ENCODE peak calls at places on chromosomes 4 and X, in eight cellular contexts. X, F, B, W, D, G, N and T are unnamed samples.
A peak's percentile ranks its signal among the peaks of the same experiment; 100 is the strongest.

GRCh38 chr4:20253799-20254409 is 2.2 kb downstream of the SLIT2 start:
- DNase-seq in G (no peak), F (no peak), W (no peak), D (peak; percentile 33), N (no peak), X (no peak), B (peak; percentile 81), T (no peak)

GRCh38 chr4:145840162-145840768 is 98.4 kb downstream of the ZNF827 start:
- DNase-seq in W (peak; percentile 28), B (no peak), D (peak; percentile 65), N (no peak), X (peak; percentile 71), G (peak; percentile 25), F (peak; percentile 35), T (peak; percentile 26)

GRCh38 chr4:123524958-123525628 is 128.5 kb downstream of the SPRY1 start:
- DNase-seq in N (no peak), B (no peak), F (no peak), X (no peak), W (no peak), G (no peak), D (peak; percentile 47), T (no peak)

GRCh38 chrX:84064814-84065213 is 123.2 kb downstream of the RPS6KA6 start:
- DNase-seq in G (no peak), B (no peak), F (no peak), X (no peak), N (no peak), W (no peak), D (no peak), T (no peak)

GRCh38 chr4:118751634-118752293 is 66.6 kb downstream of the METTL14 start:
- DNase-seq in X (no peak), D (peak; percentile 88), B (no peak), G (no peak), W (peak; percentile 75), F (no peak), N (no peak), T (no peak)

GRCh38 chrX:17546356-17546755 is 171.4 kb downstream of the NHS start:
- DNase-seq in X (no peak), G (peak; percentile 18), D (no peak), N (no peak), W (no peak), B (no peak), F (no peak), T (no peak)

GRCh38 chr4:26152051-26152450 is 168.8 kb upstream of the RBPJ start:
- DNase-seq in N (no peak), B (no peak), F (no peak), G (no peak), D (no peak), W (no peak), X (no peak), T (no peak)

GRCh38 chr4:107138433-107138832 is 102.3 kb upstream of the DKK2 start:
- DNase-seq in W (no peak), B (no peak), D (no peak), F (no peak), X (no peak), G (no peak), N (no peak), T (no peak)

GRCh38 chrX:45664727-45665290 is 464.1 kb upstream of the DIPK2B start:
- DNase-seq in W (no peak), N (no peak), B (no peak), X (no peak), G (no peak), F (no peak), D (no peak), T (no peak)

GRCh38 chrX:71103110-71103983 is 3.2 kb downstream of the CXorf65 start:
- DNase-seq in B (peak; percentile 50), N (peak; percentile 43), G (no peak), X (no peak), F (no peak), W (no peak), D (no peak), T (no peak)

GRCh38 chr4:3766207-3766790 is at the start of gene ADRA2C:
- DNase-seq in X (no peak), D (peak; percentile 6), N (no peak), B (no peak), W (no peak), G (no peak), F (no peak), T (no peak)

GRCh38 chr4:149972407-149972806 is 105.8 kb upstream of the DCLK2 start:
- DNase-seq in N (no peak), W (no peak), F (no peak), X (no peak), B (no peak), D (no peak), G (no peak), T (no peak)

GRCh38 chr4:147360301-147360700 is 120.6 kb upstream of the EDNRA start:
- DNase-seq in B (no peak), F (no peak), X (no peak), D (peak; percentile 96), G (no peak), N (no peak), W (peak; percentile 85), T (no peak)

GRCh38 chrX:30627818-30628652 is 25.2 kb upstream of the GK start:
- DNase-seq in D (no peak), B (no peak), W (no peak), F (no peak), X (peak; percentile 31), G (no peak), N (no peak), T (no peak)

GRCh38 chr4:3201718-3202702 is 46.9 kb upstream of the MSANTD1 start:
- DNase-seq in W (peak; percentile 9), X (no peak), G (no peak), N (no peak), F (no peak), D (peak; percentile 56), B (peak; percentile 21), T (no peak)

GRCh38 chr4:59537231-59537886 is 1662.8 kb upstream of the ADGRL3 start:
- DNase-seq in D (peak; percentile 7), F (no peak), G (no peak), W (no peak), B (no peak), X (no peak), N (no peak), T (no peak)

GRCh38 chrX:139538907-139539593 is 8.5 kb downstream of the F9 start:
- DNase-seq in F (no peak), D (no peak), X (no peak), G (no peak), B (no peak), N (no peak), W (no peak), T (no peak)

GRCh38 chr4:2768921-2769336 is 12.8 kb upstream of the TNIP2 start:
- DNase-seq in F (no peak), G (no peak), X (no peak), D (peak; percentile 30), N (no peak), W (no peak), B (peak; percentile 70), T (no peak)

GRCh38 chrX:152893631-152894610 is 3.9 kb upstream of the ZNF185 start:
- DNase-seq in F (no peak), G (no peak), D (no peak), W (no peak), N (no peak), B (peak; percentile 61), X (no peak), T (no peak)

GRCh38 chrX:80331285-80331684 is 89.0 kb upstream of the TENT5D start:
- DNase-seq in D (no peak), W (no peak), X (no peak), N (no peak), B (no peak), G (no peak), F (no peak), T (no peak)

GRCh38 chr4:87840149-87840548 is 7.4 kb downstream of the MEPE start:
- DNase-seq in X (peak; percentile 91), G (no peak), F (no peak), B (no peak), W (no peak), N (no peak), D (no peak), T (no peak)

GRCh38 chr4:156754832-156755570 is 216.6 kb downstream of the PDGFC start:
- DNase-seq in N (no peak), G (no peak), B (no peak), W (no peak), D (no peak), F (no peak), X (no peak), T (no peak)